ENCODE peak calls at places on chromosomes 1 and 21, in four cellular contexts. One of them, this sample, is unnamed. For H3K4me1, the result is how much of the 10 kb centered on the place peaks cover.

GRCh38 chr21:33755354-33755753 is 113.1 kb downstream of the ITSN1 start:
- DNase-seq in A549: no peak
- DNase-seq in adrenal gland: no peak
- DNase-seq in spleen: no peak
- DNase-seq in this sample: no peak

GRCh38 chr1:233714631-233715217 is 100.8 kb downstream of the KCNK1 start:
- DNase-seq in A549: no peak
- DNase-seq in adrenal gland: no peak
- DNase-seq in spleen: no peak
- DNase-seq in this sample: no peak

GRCh38 chr1:64112281-64112680 is 91.1 kb upstream of the UBE2U start:
- DNase-seq in A549: no peak
- DNase-seq in adrenal gland: no peak
- DNase-seq in spleen: no peak
- DNase-seq in this sample: no peak

GRCh38 chr1:225946803-225947202 is 5.8 kb upstream of the LEFTY2 start:
- DNase-seq in A549: no peak
- DNase-seq in adrenal gland: no peak
- DNase-seq in spleen: peak
- DNase-seq in this sample: no peak

GRCh38 chr1:94522304-94522703 is 19.3 kb downstream of the F3 start:
- DNase-seq in A549: no peak
- DNase-seq in adrenal gland: no peak
- DNase-seq in spleen: no peak
- DNase-seq in this sample: no peak

GRCh38 chr1:186165303-186165702 is 209.8 kb downstream of the TPR start:
- DNase-seq in A549: no peak
- DNase-seq in adrenal gland: no peak
- DNase-seq in spleen: no peak
- DNase-seq in this sample: no peak

GRCh38 chr1:162456324-162456723 is 41.3 kb upstream of the UHMK1 start:
- DNase-seq in A549: no peak
- DNase-seq in adrenal gland: no peak
- DNase-seq in spleen: no peak
- DNase-seq in this sample: no peak

GRCh38 chr1:89746424-89747149 is 74.2 kb upstream of the LRRC8D start:
- DNase-seq in A549: no peak
- DNase-seq in adrenal gland: no peak
- DNase-seq in spleen: no peak
- DNase-seq in this sample: no peak

GRCh38 chr21:41803316-41803715 is 36.5 kb upstream of the RIPK4 start:
- DNase-seq in A549: no peak
- DNase-seq in adrenal gland: no peak
- DNase-seq in spleen: no peak
- DNase-seq in this sample: no peak

GRCh38 chr1:234583755-234584430 is 26.1 kb downstream of the IRF2BP2 start:
- DNase-seq in A549: no peak
- DNase-seq in adrenal gland: peak
- DNase-seq in spleen: no peak
- DNase-seq in this sample: no peak

GRCh38 chr1:64983110-64983509 is 16.8 kb upstream of the JAK1 start:
- DNase-seq in A549: peak
- DNase-seq in adrenal gland: peak
- DNase-seq in spleen: no peak
- DNase-seq in this sample: no peak

GRCh38 chr1:226572325-226572726 is 23.8 kb downstream of the STUM start:
- DNase-seq in A549: no peak
- DNase-seq in adrenal gland: no peak
- DNase-seq in spleen: peak
- DNase-seq in this sample: no peak

GRCh38 chr1:77234096-77234495 is 14.9 kb upstream of the PIGK start:
- DNase-seq in A549: no peak
- DNase-seq in adrenal gland: no peak
- DNase-seq in spleen: no peak
- DNase-seq in this sample: no peak

GRCh38 chr1:178541396-178541795 is 28.5 kb downstream of the TEX35 start:
- DNase-seq in A549: no peak
- DNase-seq in adrenal gland: no peak
- DNase-seq in spleen: peak
- DNase-seq in this sample: no peak

GRCh38 chr21:41369915-41370839 is 8.3 kb downstream of the MX2 start:
- DNase-seq in A549: no peak
- DNase-seq in adrenal gland: no peak
- DNase-seq in spleen: peak
- DNase-seq in this sample: peak

GRCh38 chr21:34630536-34631143 is 15.7 kb upstream of the RCAN1 start:
- DNase-seq in A549: peak
- DNase-seq in adrenal gland: peak
- DNase-seq in spleen: no peak
- DNase-seq in this sample: no peak

GRCh38 chr1:212718499-212718898 is 18.9 kb upstream of the BATF3 start:
- DNase-seq in A549: no peak
- DNase-seq in adrenal gland: no peak
- DNase-seq in spleen: no peak
- DNase-seq in this sample: no peak

GRCh38 chr1:242467556-242468145 is 56.8 kb downstream of the PLD5 start:
- DNase-seq in A549: peak
- DNase-seq in adrenal gland: peak
- DNase-seq in spleen: no peak
- DNase-seq in this sample: peak
- TF ChIP-seq CTCF in A549: peak
- TF ChIP-seq CTCF in adrenal gland: peak
- TF ChIP-seq CTCF in spleen: peak
- TF ChIP-seq CTCF in this sample: peak

GRCh38 chr1:31511848-31512615 is 64.3 kb upstream of the TINAGL1 start:
- DNase-seq in A549: no peak
- DNase-seq in adrenal gland: no peak
- DNase-seq in spleen: no peak
- DNase-seq in this sample: no peak

GRCh38 chr1:31515936-31516335 is 60.4 kb upstream of the TINAGL1 start:
- DNase-seq in A549: no peak
- DNase-seq in adrenal gland: no peak
- DNase-seq in spleen: no peak
- DNase-seq in this sample: no peak

GRCh38 chr1:31514117-31514516 is 62.2 kb upstream of the TINAGL1 start:
- DNase-seq in A549: no peak
- DNase-seq in adrenal gland: no peak
- DNase-seq in spleen: no peak
- DNase-seq in this sample: no peak

GRCh38 chr1:31517301-31517700 is 59.0 kb upstream of the TINAGL1 start:
- DNase-seq in A549: no peak
- DNase-seq in adrenal gland: no peak
- DNase-seq in spleen: no peak
- DNase-seq in this sample: no peak

GRCh38 chr1:31515061-31515775 is 61.1 kb upstream of the TINAGL1 start:
- DNase-seq in A549: no peak
- DNase-seq in adrenal gland: no peak
- DNase-seq in spleen: no peak
- DNase-seq in this sample: no peak
- H3K27ac ChIP-seq in A549: no peak
- H3K27ac ChIP-seq in adrenal gland: no peak
- H3K27ac ChIP-seq in spleen: no peak
- H3K27ac ChIP-seq in this sample: no peak

GRCh38 chr1:111635324-111636009 is 15.9 kb downstream of the RAP1A start:
- DNase-seq in A549: no peak
- DNase-seq in adrenal gland: no peak
- DNase-seq in spleen: no peak
- DNase-seq in this sample: no peak
- H3K4me1 ChIP-seq in A549: under half
- H3K4me1 ChIP-seq in adrenal gland: half or more
- H3K4me1 ChIP-seq in spleen: under half
- H3K4me1 ChIP-seq in this sample: half or more

GRCh38 chr1:175364424-175365076 is 172.0 kb upstream of the KIAA0040 start:
- DNase-seq in A549: no peak
- DNase-seq in adrenal gland: no peak
- DNase-seq in spleen: no peak
- DNase-seq in this sample: no peak

GRCh38 chr1:175367039-175367758 is 174.6 kb upstream of the KIAA0040 start:
- DNase-seq in A549: no peak
- DNase-seq in adrenal gland: no peak
- DNase-seq in spleen: no peak
- DNase-seq in this sample: no peak

GRCh38 chr1:175373786-175374623 is 181.4 kb upstream of the KIAA0040 start:
- DNase-seq in A549: peak
- DNase-seq in adrenal gland: peak
- DNase-seq in spleen: no peak
- DNase-seq in this sample: no peak

GRCh38 chr1:175367896-175368295 is 175.3 kb upstream of the KIAA0040 start:
- DNase-seq in A549: no peak
- DNase-seq in adrenal gland: no peak
- DNase-seq in spleen: no peak
- DNase-seq in this sample: no peak

DNA sequence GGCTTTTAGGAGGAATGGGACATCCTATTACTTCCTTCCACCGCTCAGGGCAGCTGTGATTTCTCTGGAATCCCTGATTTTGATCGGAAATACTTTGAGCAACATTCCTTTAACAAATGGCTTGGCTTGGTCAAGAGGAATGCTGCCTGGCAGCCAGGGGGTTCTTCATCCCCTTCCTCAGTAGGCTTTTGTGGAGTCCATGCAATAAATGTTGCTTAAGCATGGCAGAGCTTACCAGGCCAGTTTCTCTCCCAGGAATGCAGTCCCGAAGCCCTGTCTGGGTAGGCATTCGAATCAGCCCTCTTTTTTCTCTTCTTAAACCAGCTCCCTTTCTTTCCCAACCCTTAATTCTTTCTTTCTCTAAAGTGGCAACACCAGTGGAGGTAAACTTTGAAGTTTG is 177.1 kb upstream of the KIAA0040 start:
- DNase-seq in A549: no peak
- DNase-seq in adrenal gland: no peak
- DNase-seq in spleen: no peak
- DNase-seq in this sample: no peak
- TF ChIP-seq CTCF in A549: no peak
- TF ChIP-seq CTCF in adrenal gland: no peak
- TF ChIP-seq CTCF in spleen: no peak
- TF ChIP-seq CTCF in this sample: no peak

GRCh38 chr1:184840596-184840995 is 85.9 kb upstream of the EDEM3 start:
- DNase-seq in A549: no peak
- DNase-seq in adrenal gland: no peak
- DNase-seq in spleen: no peak
- DNase-seq in this sample: no peak
- H3K27ac ChIP-seq in A549: no peak
- H3K27ac ChIP-seq in adrenal gland: no peak
- H3K27ac ChIP-seq in spleen: peak
- H3K27ac ChIP-seq in this sample: peak

DNA sequence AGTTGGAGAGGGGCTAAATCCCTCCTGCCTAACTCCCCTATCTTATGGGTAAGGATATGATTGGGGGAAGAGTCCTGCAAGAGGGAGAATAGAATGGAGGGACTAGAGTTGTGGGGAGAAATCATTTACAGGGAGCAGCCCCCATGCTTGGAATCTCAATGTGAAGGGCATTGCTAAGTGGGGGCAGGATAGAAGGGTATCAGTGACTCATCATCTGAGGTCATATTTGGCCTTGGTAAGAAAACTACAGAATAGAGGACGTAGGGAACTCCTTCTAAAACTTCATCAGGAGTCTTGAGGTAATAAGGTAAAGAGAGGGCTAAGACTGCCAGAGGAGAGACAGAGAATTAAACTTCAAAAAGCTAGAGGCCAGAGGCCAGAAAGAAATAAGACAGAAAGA is 489 bp downstream of the HJV start:
- DNase-seq in A549: no peak
- DNase-seq in adrenal gland: no peak
- DNase-seq in spleen: no peak
- DNase-seq in this sample: no peak
- H3K4me1 ChIP-seq in A549: under half
- H3K4me1 ChIP-seq in adrenal gland: under half
- H3K4me1 ChIP-seq in spleen: under half
- H3K4me1 ChIP-seq in this sample: under half

GRCh38 chr1:211514030-211514754 is 22.2 kb upstream of the RD3 start:
- DNase-seq in A549: peak
- DNase-seq in adrenal gland: peak
- DNase-seq in spleen: peak
- DNase-seq in this sample: peak

GRCh38 chr1:211518330-211519289 is 26.6 kb upstream of the RD3 start:
- DNase-seq in A549: no peak
- DNase-seq in adrenal gland: no peak
- DNase-seq in spleen: no peak
- DNase-seq in this sample: no peak

GRCh38 chr1:211515090-211516023 is 23.4 kb upstream of the RD3 start:
- DNase-seq in A549: peak
- DNase-seq in adrenal gland: peak
- DNase-seq in spleen: peak
- DNase-seq in this sample: peak

GRCh38 chr1:211519602-211520001 is 27.6 kb upstream of the RD3 start:
- DNase-seq in A549: no peak
- DNase-seq in adrenal gland: no peak
- DNase-seq in spleen: no peak
- DNase-seq in this sample: no peak

GRCh38 chr1:211517006-211517405 is 25.0 kb upstream of the RD3 start:
- DNase-seq in A549: no peak
- DNase-seq in adrenal gland: no peak
- DNase-seq in spleen: no peak
- DNase-seq in this sample: no peak
- TF ChIP-seq CTCF in A549: no peak
- TF ChIP-seq CTCF in adrenal gland: no peak
- TF ChIP-seq CTCF in spleen: no peak
- TF ChIP-seq CTCF in this sample: no peak

DNA sequence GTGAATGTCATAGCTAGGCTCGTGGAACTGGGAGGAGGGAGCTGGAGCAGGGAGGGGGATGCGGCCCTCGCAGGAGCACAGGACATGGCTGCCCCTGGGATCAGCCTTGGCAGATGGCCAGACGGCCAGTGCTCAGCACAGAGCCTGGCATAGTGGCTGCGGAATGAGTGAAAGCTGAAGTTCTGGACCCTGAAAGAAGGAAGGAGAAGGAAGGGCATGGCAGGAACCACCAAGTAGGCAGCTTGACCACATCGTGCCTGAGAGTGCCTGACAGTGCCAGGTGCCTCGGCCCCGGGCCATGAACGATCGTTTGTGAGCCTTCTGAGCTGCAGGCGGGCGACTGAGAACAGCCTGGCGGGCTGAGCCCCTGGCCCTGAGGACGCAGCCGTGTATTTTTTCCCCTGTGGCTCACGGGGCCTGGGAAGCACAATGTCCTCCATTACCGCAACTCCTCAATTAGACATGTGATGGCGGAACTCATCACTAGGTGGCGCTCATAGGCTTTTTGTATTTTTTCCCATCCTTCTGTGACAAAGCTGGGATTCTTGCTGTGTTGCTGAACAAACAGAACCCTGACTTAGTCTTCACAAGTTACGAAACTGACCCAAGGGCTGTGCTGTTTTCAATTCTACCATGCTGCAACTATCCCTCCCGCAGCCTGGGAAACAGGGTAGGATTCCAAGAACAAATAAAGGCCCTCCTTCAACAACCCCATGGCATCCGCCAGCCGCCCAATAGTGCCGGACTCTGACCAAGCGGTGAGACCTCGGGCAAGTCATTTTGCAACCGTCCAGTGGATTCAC is 29.9 kb upstream of the TMEM61 start:
- DNase-seq in A549: peak
- DNase-seq in adrenal gland: peak
- DNase-seq in spleen: peak
- DNase-seq in this sample: peak
- H3K27ac ChIP-seq in A549: peak
- H3K27ac ChIP-seq in adrenal gland: peak
- H3K27ac ChIP-seq in spleen: peak
- H3K27ac ChIP-seq in this sample: peak

GRCh38 chr1:205449750-205450443 is 5.9 kb downstream of the BLACAT1 start:
- DNase-seq in A549: peak
- DNase-seq in adrenal gland: no peak
- DNase-seq in spleen: no peak
- DNase-seq in this sample: no peak
- H3K4me1 ChIP-seq in A549: under half
- H3K4me1 ChIP-seq in adrenal gland: under half
- H3K4me1 ChIP-seq in spleen: under half
- H3K4me1 ChIP-seq in this sample: under half